ENCODE peak calls at places on chromosomes 1 and 21, in six cellular contexts. L is stomach, X is transverse colon, W is K562, J is sigmoid colon, C is HepG2. Q is an unnamed sample.

GRCh38 chr1:97920275-97920831 is 481 bp downstream of the DPYD start:
- DNase-seq in L (no peak), X (no peak), W (no peak), J (no peak), C (peak), Q (no peak)

GRCh38 chr21:15625363-15625762 is 104.4 kb upstream of the USP25 start:
- DNase-seq in L (no peak), X (no peak), W (no peak), J (no peak), C (no peak), Q (no peak)

GRCh38 chr1:32967863-32968571 is 3.4 kb upstream of the RNF19B start:
- DNase-seq in L (no peak), X (no peak), W (no peak), J (no peak), C (no peak), Q (no peak)

GRCh38 chr1:85448358-85448757 is 16.6 kb downstream of the DDAH1 start:
- DNase-seq in L (no peak), X (no peak), W (no peak), J (no peak), C (no peak), Q (no peak)

GRCh38 chr1:166906647-166907046 is 30.6 kb upstream of the TADA1 start:
- DNase-seq in L (no peak), X (no peak), W (no peak), J (no peak), C (no peak), Q (no peak)

GRCh38 chr1:247322849-247323586 is 8.6 kb downstream of the ZNF496 start:
- DNase-seq in L (no peak), X (no peak), W (no peak), J (no peak), C (no peak), Q (no peak)

GRCh38 chr1:66302810-66303209 is 231.1 kb upstream of the SGIP1 start:
- DNase-seq in L (no peak), X (no peak), W (no peak), J (no peak), C (no peak), Q (no peak)

GRCh38 chr1:975896-976683 is 5.8 kb downstream of the PERM1 start:
- DNase-seq in L (peak), X (peak), W (peak), J (no peak), C (peak), Q (peak)

GRCh38 chr1:160260436-160261382 is 1.6 kb downstream of the DCAF8 start:
- DNase-seq in L (no peak), X (no peak), W (no peak), J (no peak), C (peak), Q (no peak)

GRCh38 chr1:44049839-44050238 is 18.6 kb upstream of the SLC6A9 start:
- DNase-seq in L (no peak), X (no peak), W (no peak), J (no peak), C (no peak), Q (no peak)

GRCh38 chr1:105483436-105483835 is 1573.0 kb upstream of the PRMT6 start:
- DNase-seq in L (no peak), X (no peak), W (no peak), J (no peak), C (no peak), Q (no peak)

GRCh38 chr1:22786101-22786500 is 75.5 kb downstream of the EPHB2 start:
- DNase-seq in L (no peak), X (no peak), W (no peak), J (no peak), C (no peak), Q (no peak)

GRCh38 chr1:209672705-209673630 is 2.2 kb upstream of the G0S2 start:
- DNase-seq in L (no peak), X (no peak), W (no peak), J (no peak), C (no peak), Q (no peak)

GRCh38 chr1:21865943-21866628 is 54.0 kb downstream of the LDLRAD2 start:
- DNase-seq in L (no peak), X (peak), W (peak), J (no peak), C (peak), Q (no peak)

GRCh38 chr1:155320661-155321576 is at the start of gene RUSC1:
- DNase-seq in L (peak), X (peak), W (peak), J (peak), C (no peak), Q (peak)
- TF ChIP-seq POLR2AphosphoS5 in L (no peak), X (peak), W (no peak), J (peak), C (no peak), Q (peak)

GRCh38 chr1:8025671-8026144 is 401 bp downstream of the ERRFI1 start:
- DNase-seq in L (no peak), X (no peak), W (no peak), J (no peak), C (no peak), Q (peak)

GRCh38 chr1:8026153-8026975 is at the start of gene ERRFI1:
- DNase-seq in L (peak), X (peak), W (peak), J (peak), C (peak), Q (peak)

GRCh38 chr1:8027748-8028631 is 1.9 kb upstream of the ERRFI1 start:
- DNase-seq in L (no peak), X (no peak), W (no peak), J (no peak), C (peak), Q (no peak)

GRCh38 chr1:8025061-8025670 is 943 bp downstream of the ERRFI1 start:
- DNase-seq in L (no peak), X (no peak), W (no peak), J (no peak), C (no peak), Q (no peak)

GRCh38 chr1:8026976-8027747 is 1.1 kb upstream of the ERRFI1 start:
- DNase-seq in L (peak), X (peak), W (no peak), J (peak), C (peak), Q (no peak)
- TF ChIP-seq POLR2A in L (no peak), X (no peak), W (no peak), J (no peak), C (peak), Q (no peak)

GRCh38 chr21:45932922-45933502 is 48.6 kb upstream of the COL6A1 start:
- DNase-seq in L (no peak), X (no peak), W (no peak), J (no peak), C (no peak), Q (no peak)
- H3K4me3 ChIP-seq in L (no peak), X (no peak), W (no peak), J (no peak), C (no peak), Q (no peak)

GRCh38 chr1:92315766-92316413 is 17.0 kb downstream of the RPAP2 start:
- DNase-seq in L (no peak), X (peak), W (no peak), J (no peak), C (no peak), Q (no peak)

GRCh38 chr1:92323473-92324453 is 24.9 kb downstream of the RPAP2 start:
- DNase-seq in L (no peak), X (no peak), W (no peak), J (no peak), C (no peak), Q (no peak)

GRCh38 chr1:92314024-92314423 is 15.2 kb downstream of the RPAP2 start:
- DNase-seq in L (no peak), X (no peak), W (no peak), J (no peak), C (no peak), Q (no peak)

DNA sequence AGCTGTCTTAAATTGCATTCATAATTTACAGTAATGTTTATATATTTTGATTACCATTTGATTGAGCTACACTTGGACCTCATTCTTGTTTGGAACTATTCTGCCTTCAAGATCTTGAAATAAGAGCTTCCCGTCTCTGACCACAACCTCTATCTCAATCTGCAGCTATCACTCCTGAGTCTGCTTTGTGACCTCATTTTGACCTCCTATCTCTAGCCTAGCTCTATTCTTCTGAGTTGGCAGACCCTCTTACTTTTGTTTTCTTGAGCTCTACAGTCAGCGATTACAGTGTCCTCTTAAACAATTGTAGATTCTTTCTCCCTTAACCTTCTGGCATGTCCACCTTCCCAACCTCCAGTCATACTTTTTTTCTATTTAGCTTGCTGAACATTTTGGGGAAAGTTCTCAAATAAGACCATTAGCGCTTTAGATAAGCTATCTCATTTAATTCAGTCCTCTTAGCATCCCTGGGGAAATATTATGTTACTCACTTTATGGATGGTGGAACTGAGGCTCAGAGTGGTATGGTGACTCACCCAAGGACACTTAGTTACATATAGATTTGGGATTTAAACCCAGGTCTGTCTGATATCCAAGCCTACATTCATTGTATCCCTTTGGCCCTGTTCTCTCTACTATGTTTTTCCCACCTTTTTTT is 19.1 kb downstream of the RPAP2 start:
- DNase-seq in L (no peak), X (no peak), W (peak), J (no peak), C (no peak), Q (no peak)
- TF ChIP-seq POLR2AphosphoS5 in L (no peak), X (no peak), W (peak), J (no peak), C (no peak), Q (no peak)

GRCh38 chr1:25543425-25544242 is at the start of gene LDLRAP1:
- DNase-seq in L (peak), X (peak), W (peak), J (peak), C (peak), Q (peak)
- TF ChIP-seq POLR2A in L (no peak), X (peak), W (no peak), J (no peak), C (peak), Q (no peak)

GRCh38 chr1:109112056-109112651 is 1.8 kb upstream of the ELAPOR1 start:
- DNase-seq in L (no peak), X (no peak), W (peak), J (no peak), C (peak), Q (no peak)
- H3K4me3 ChIP-seq in L (peak), X (no peak), W (no peak), J (peak), C (no peak), Q (no peak)

GRCh38 chr1:99264201-99265021 is at the start of gene PLPPR4:
- DNase-seq in L (peak), X (peak), W (peak), J (peak), C (no peak), Q (peak)
- TF ChIP-seq POLR2AphosphoS5 in L (no peak), X (no peak), W (no peak), J (no peak), C (no peak), Q (no peak)

GRCh38 chr1:17561561-17561985 is 22.1 kb downstream of the ARHGEF10L start:
- DNase-seq in L (peak), X (no peak), W (no peak), J (no peak), C (no peak), Q (no peak)
- TF ChIP-seq POLR2A in L (no peak), X (no peak), W (no peak), J (no peak), C (no peak), Q (no peak)

GRCh38 chr21:43919283-43919682 is 54.3 kb downstream of the AGPAT3 start:
- DNase-seq in L (no peak), X (no peak), W (no peak), J (no peak), C (no peak), Q (no peak)
- H3K4me3 ChIP-seq in L (no peak), X (no peak), W (no peak), J (no peak), C (no peak), Q (no peak)